ENCODE peak calls at places on chromosomes 11 and 22, in seven cellular contexts. R, G, W, M, Z, O and B are unnamed samples.

GRCh38 chr11:62546244-62546936 is at the start of gene AHNAK:
- DNase-seq in R (peak; percentile 62), G (no peak), W (peak; percentile 37), M (peak; percentile 78), Z (peak; percentile 77), O (no peak), B (peak; percentile 93)

GRCh38 chr11:96229354-96229973 is 113.5 kb downstream of the MAML2 start:
- DNase-seq in R (no peak), G (no peak), W (no peak), M (no peak), Z (no peak), O (no peak), B (no peak)

GRCh38 chr11:74870485-74870884 is 78.4 kb downstream of the XRRA1 start:
- DNase-seq in R (peak; percentile 73), G (no peak), W (peak; percentile 27), M (no peak), Z (peak; percentile 20), O (no peak), B (peak; percentile 11)

GRCh38 chr11:109993786-109994185 is 99.4 kb upstream of the ZC3H12C start:
- DNase-seq in R (no peak), G (no peak), W (no peak), M (no peak), Z (no peak), O (no peak), B (no peak)

GRCh38 chr22:28711820-28712777 is 29.5 kb downstream of the CHEK2 start:
- DNase-seq in R (peak; percentile 98), G (no peak), W (peak; percentile 97), M (no peak), Z (no peak), O (no peak), B (peak; percentile 95)

GRCh38 chr11:16097543-16097942 is 258.8 kb downstream of the SOX6 start:
- DNase-seq in R (no peak), G (no peak), W (peak; percentile 97), M (no peak), Z (peak; percentile 52), O (peak; percentile 42), B (no peak)

GRCh38 chr11:371716-372590 is 2.7 kb downstream of the B4GALNT4 start:
- DNase-seq in R (no peak), G (no peak), W (no peak), M (no peak), Z (no peak), O (no peak), B (no peak)

GRCh38 chr11:8989411-8989810 is 14.4 kb downstream of the NRIP3 start:
- DNase-seq in R (peak; percentile 37), G (no peak), W (peak; percentile 48), M (no peak), Z (no peak), O (no peak), B (peak; percentile 66)

GRCh38 chr11:12693485-12694181 is 19.4 kb downstream of the TEAD1 start:
- DNase-seq in R (peak; percentile 99), G (no peak), W (peak; percentile 99), M (no peak), Z (peak; percentile 69), O (peak; percentile 21), B (peak; percentile 96)

GRCh38 chr11:118434553-118435232 is 1.6 kb upstream of the KMT2A start:
- DNase-seq in R (peak; percentile 26), G (no peak), W (no peak), M (peak; percentile 62), Z (no peak), O (peak; percentile 57), B (no peak)

GRCh38 chr11:105401269-105401809 is 208.5 kb upstream of the GRIA4 start:
- DNase-seq in R (no peak), G (no peak), W (no peak), M (no peak), Z (no peak), O (no peak), B (no peak)